ENCODE peak calls at places on chromosomes 2 and 18, in nine cellular contexts. One of them, this sample, is unnamed.

GRCh38 chr18:36155960-36156757 is 26.5 kb downstream of the ELP2 start:
- DNase-seq in H54: no peak
- DNase-seq in GM04504: no peak
- DNase-seq in CD8-positive, alpha-beta memory T cell: no peak
- DNase-seq in stimulated activated CD4-positive, alpha-beta T cell treated with anti-CD3 and anti-CD28 coated beads, Interleukin-1b, Interleukin-23, amount 100 ng/mL, for 24 hours: no peak
- DNase-seq in amniotic epithelial cell: no peak
- DNase-seq in activated naive CD4-positive, alpha-beta T cell treated with anti-CD3 and anti-CD28 coated beads, Interleukin-2, amount 50 U/mL, for 16 hours: no peak
- DNase-seq in fibroblast of lung: no peak
- DNase-seq in psoas muscle: no peak
- DNase-seq in this sample: no peak

GRCh38 chr2:134763164-134763710 is 44.4 kb upstream of the TMEM163 start:
- DNase-seq in H54: no peak
- DNase-seq in GM04504: no peak
- DNase-seq in CD8-positive, alpha-beta memory T cell: no peak
- DNase-seq in stimulated activated CD4-positive, alpha-beta T cell treated with anti-CD3 and anti-CD28 coated beads, Interleukin-1b, Interleukin-23, amount 100 ng/mL, for 24 hours: no peak
- DNase-seq in amniotic epithelial cell: no peak
- DNase-seq in activated naive CD4-positive, alpha-beta T cell treated with anti-CD3 and anti-CD28 coated beads, Interleukin-2, amount 50 U/mL, for 16 hours: no peak
- DNase-seq in fibroblast of lung: no peak
- DNase-seq in psoas muscle: no peak
- DNase-seq in this sample: no peak

GRCh38 chr2:99576775-99577174 is 87.0 kb upstream of the REV1 start:
- DNase-seq in H54: no peak
- DNase-seq in GM04504: no peak
- DNase-seq in CD8-positive, alpha-beta memory T cell: no peak
- DNase-seq in stimulated activated CD4-positive, alpha-beta T cell treated with anti-CD3 and anti-CD28 coated beads, Interleukin-1b, Interleukin-23, amount 100 ng/mL, for 24 hours: no peak
- DNase-seq in amniotic epithelial cell: no peak
- DNase-seq in activated naive CD4-positive, alpha-beta T cell treated with anti-CD3 and anti-CD28 coated beads, Interleukin-2, amount 50 U/mL, for 16 hours: no peak
- DNase-seq in fibroblast of lung: no peak
- DNase-seq in psoas muscle: no peak
- DNase-seq in this sample: no peak

GRCh38 chr2:43082111-43082877 is 144.1 kb downstream of the ZFP36L2 start:
- DNase-seq in H54: no peak
- DNase-seq in GM04504: peak
- DNase-seq in CD8-positive, alpha-beta memory T cell: no peak
- DNase-seq in stimulated activated CD4-positive, alpha-beta T cell treated with anti-CD3 and anti-CD28 coated beads, Interleukin-1b, Interleukin-23, amount 100 ng/mL, for 24 hours: no peak
- DNase-seq in amniotic epithelial cell: peak
- DNase-seq in activated naive CD4-positive, alpha-beta T cell treated with anti-CD3 and anti-CD28 coated beads, Interleukin-2, amount 50 U/mL, for 16 hours: no peak
- DNase-seq in fibroblast of lung: peak
- DNase-seq in psoas muscle: peak
- DNase-seq in this sample: peak

GRCh38 chr2:239751719-239752355 is 273.3 kb downstream of the NDUFA10 start:
- DNase-seq in H54: no peak
- DNase-seq in GM04504: no peak
- DNase-seq in CD8-positive, alpha-beta memory T cell: no peak
- DNase-seq in stimulated activated CD4-positive, alpha-beta T cell treated with anti-CD3 and anti-CD28 coated beads, Interleukin-1b, Interleukin-23, amount 100 ng/mL, for 24 hours: no peak
- DNase-seq in amniotic epithelial cell: no peak
- DNase-seq in activated naive CD4-positive, alpha-beta T cell treated with anti-CD3 and anti-CD28 coated beads, Interleukin-2, amount 50 U/mL, for 16 hours: peak
- DNase-seq in fibroblast of lung: no peak
- DNase-seq in psoas muscle: no peak
- DNase-seq in this sample: no peak

GRCh38 chr18:56030060-56030459 is 442.1 kb upstream of the TCF4 start:
- DNase-seq in H54: no peak
- DNase-seq in GM04504: no peak
- DNase-seq in CD8-positive, alpha-beta memory T cell: no peak
- DNase-seq in stimulated activated CD4-positive, alpha-beta T cell treated with anti-CD3 and anti-CD28 coated beads, Interleukin-1b, Interleukin-23, amount 100 ng/mL, for 24 hours: no peak
- DNase-seq in amniotic epithelial cell: no peak
- DNase-seq in activated naive CD4-positive, alpha-beta T cell treated with anti-CD3 and anti-CD28 coated beads, Interleukin-2, amount 50 U/mL, for 16 hours: no peak
- DNase-seq in fibroblast of lung: no peak
- DNase-seq in psoas muscle: no peak
- DNase-seq in this sample: no peak

GRCh38 chr2:133266926-133267590 is 301.2 kb downstream of the NCKAP5 start:
- DNase-seq in H54: no peak
- DNase-seq in GM04504: no peak
- DNase-seq in CD8-positive, alpha-beta memory T cell: no peak
- DNase-seq in stimulated activated CD4-positive, alpha-beta T cell treated with anti-CD3 and anti-CD28 coated beads, Interleukin-1b, Interleukin-23, amount 100 ng/mL, for 24 hours: no peak
- DNase-seq in amniotic epithelial cell: peak
- DNase-seq in activated naive CD4-positive, alpha-beta T cell treated with anti-CD3 and anti-CD28 coated beads, Interleukin-2, amount 50 U/mL, for 16 hours: no peak
- DNase-seq in fibroblast of lung: no peak
- DNase-seq in psoas muscle: no peak
- DNase-seq in this sample: peak

GRCh38 chr2:53874401-53874950 is 14.7 kb upstream of the GPR75 start:
- DNase-seq in H54: no peak
- DNase-seq in GM04504: no peak
- DNase-seq in CD8-positive, alpha-beta memory T cell: no peak
- DNase-seq in stimulated activated CD4-positive, alpha-beta T cell treated with anti-CD3 and anti-CD28 coated beads, Interleukin-1b, Interleukin-23, amount 100 ng/mL, for 24 hours: no peak
- DNase-seq in amniotic epithelial cell: no peak
- DNase-seq in activated naive CD4-positive, alpha-beta T cell treated with anti-CD3 and anti-CD28 coated beads, Interleukin-2, amount 50 U/mL, for 16 hours: no peak
- DNase-seq in fibroblast of lung: no peak
- DNase-seq in psoas muscle: no peak
- DNase-seq in this sample: no peak

GRCh38 chr2:219331560-219332213 is 857 bp downstream of the RESP18 start:
- DNase-seq in H54: no peak
- DNase-seq in GM04504: no peak
- DNase-seq in CD8-positive, alpha-beta memory T cell: no peak
- DNase-seq in stimulated activated CD4-positive, alpha-beta T cell treated with anti-CD3 and anti-CD28 coated beads, Interleukin-1b, Interleukin-23, amount 100 ng/mL, for 24 hours: peak
- DNase-seq in amniotic epithelial cell: peak
- DNase-seq in activated naive CD4-positive, alpha-beta T cell treated with anti-CD3 and anti-CD28 coated beads, Interleukin-2, amount 50 U/mL, for 16 hours: no peak
- DNase-seq in fibroblast of lung: peak
- DNase-seq in psoas muscle: peak
- DNase-seq in this sample: no peak

This sample was measured in HTR-8/SVneo.